ENCODE peak calls at places on chromosomes 4 and X, in four cellular contexts. M, E, B and V are unnamed samples.

GRCh38 chrX:22389544-22390243 is 117.0 kb downstream of the CBLL2 start:
- DNase-seq in E (no peak), M (no peak), B (no peak), V (no peak)

GRCh38 chrX:2710496-2710895 is 19.4 kb downstream of the CD99 start:
- DNase-seq in M (no peak), E (no peak), B (no peak), V (no peak)

GRCh38 chr4:53899544-53900274 is 164.7 kb downstream of the CHIC2 start:
- DNase-seq in E (no peak), B (no peak), M (no peak), V (no peak)

GRCh38 chrX:8084023-8084422 is 87.0 kb downstream of the VCX2 start:
- DNase-seq in E (no peak), B (no peak), M (no peak), V (peak)

GRCh38 chr4:77931452-77932135 is 69.0 kb downstream of the MRPL1 start:
- DNase-seq in M (no peak), E (no peak), B (no peak), V (no peak)

GRCh38 chr4:26208237-26208985 is 112.4 kb upstream of the RBPJ start:
- DNase-seq in M (no peak), E (no peak), B (no peak), V (no peak)

GRCh38 chr4:8198206-8198905 is 734 bp upstream of the SH3TC1 start:
- DNase-seq in B (no peak), M (no peak), E (no peak), V (no peak)

GRCh38 chrX:15570145-15570544 is 30.6 kb downstream of the ACE2 start:
- DNase-seq in M (no peak), E (no peak), B (no peak), V (peak)

GRCh38 chr4:138892483-138893386 is 122.8 kb upstream of the NOCT start:
- DNase-seq in M (no peak), E (no peak), B (no peak), V (no peak)

GRCh38 chr4:120052840-120053239 is 13.8 kb downstream of the MAD2L1 start:
- DNase-seq in B (no peak), M (no peak), E (no peak), V (no peak)

GRCh38 chr4:111678466-111678865 is 466.8 kb upstream of the FAM241A start:
- DNase-seq in B (no peak), E (no peak), M (no peak), V (no peak)

GRCh38 chr4:40648742-40649281 is 19.1 kb upstream of the RBM47 start:
- DNase-seq in B (no peak), E (no peak), M (no peak), V (no peak)

GRCh38 chrX:122625821-122626220 is 558.3 kb upstream of the GRIA3 start:
- DNase-seq in B (no peak), M (no peak), E (no peak), V (no peak)

GRCh38 chrX:132040066-132040465 is 17.0 kb downstream of the STK26 start:
- DNase-seq in M (no peak), B (no peak), E (no peak), V (no peak)

GRCh38 chr4:1086011-1086410 is 27.4 kb downstream of the RNF212 start:
- DNase-seq in M (no peak), E (no peak), B (no peak), V (no peak)

GRCh38 chrX:151543706-151544105 is 19.8 kb upstream of the PASD1 start:
- DNase-seq in B (peak), E (no peak), M (no peak), V (no peak)

GRCh38 chrX:97021680-97022079 is 138.0 kb downstream of the RPA4 start:
- DNase-seq in B (no peak), E (no peak), M (no peak), V (no peak)

GRCh38 chrX:125436855-125437254 is 117.2 kb downstream of the TEX13C start:
- DNase-seq in E (peak), B (no peak), M (no peak), V (no peak)

GRCh38 chr4:155703486-155704227 is 37.0 kb downstream of the GUCY1A1 start:
- DNase-seq in E (no peak), B (no peak), M (no peak), V (no peak)

DNA sequence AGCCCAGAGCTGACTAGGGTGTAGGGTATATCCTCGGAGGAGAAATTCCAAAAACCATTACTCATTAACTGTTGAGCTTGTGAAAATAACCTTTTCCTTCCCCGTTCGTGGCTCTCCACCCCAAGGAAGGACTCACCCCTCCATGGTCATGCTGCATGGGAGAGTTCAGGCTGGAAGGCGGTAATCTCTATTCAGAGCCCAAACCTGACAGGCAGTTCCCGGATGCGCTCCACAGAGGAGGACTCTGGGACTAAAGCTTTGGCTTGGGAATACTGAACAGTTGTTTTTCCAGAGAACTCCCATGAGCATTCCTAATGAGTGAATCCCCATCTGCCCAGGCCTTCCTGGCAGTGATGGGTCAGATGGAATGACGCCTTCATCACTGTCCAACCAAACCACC is 125.4 kb downstream of the BCOR start:
- DNase-seq in M (no peak), E (no peak), B (no peak), V (no peak)
- TF ChIP-seq JUND in M (no peak), E (no peak), B (no peak), V (no peak)

DNA sequence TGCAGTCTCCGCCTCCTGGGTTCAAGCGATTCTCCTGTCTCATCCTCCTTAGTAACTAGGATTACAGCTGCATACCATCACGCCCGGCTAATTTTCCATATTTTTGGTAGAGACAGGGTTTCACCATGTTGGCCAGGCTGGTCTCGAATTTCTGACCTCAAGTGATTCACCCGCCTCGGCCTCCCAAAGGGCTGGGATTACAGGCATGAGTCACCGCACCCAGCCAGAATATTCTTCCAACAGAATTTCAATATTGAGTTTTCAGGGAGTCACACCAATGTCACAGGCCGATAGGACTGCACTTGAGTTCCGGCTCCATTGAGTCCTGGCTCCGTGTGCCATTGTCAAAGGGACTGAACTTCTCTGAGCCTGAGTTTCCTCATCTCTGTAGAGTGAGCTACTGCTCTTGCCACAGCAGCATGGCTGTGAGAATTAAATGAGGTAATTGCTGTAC is 82.9 kb downstream of the CLCN4 start:
- DNase-seq in M (no peak), B (no peak), E (no peak), V (no peak)
- H3K27ac ChIP-seq in M (peak), B (no peak), E (no peak), V (no peak)

DNA sequence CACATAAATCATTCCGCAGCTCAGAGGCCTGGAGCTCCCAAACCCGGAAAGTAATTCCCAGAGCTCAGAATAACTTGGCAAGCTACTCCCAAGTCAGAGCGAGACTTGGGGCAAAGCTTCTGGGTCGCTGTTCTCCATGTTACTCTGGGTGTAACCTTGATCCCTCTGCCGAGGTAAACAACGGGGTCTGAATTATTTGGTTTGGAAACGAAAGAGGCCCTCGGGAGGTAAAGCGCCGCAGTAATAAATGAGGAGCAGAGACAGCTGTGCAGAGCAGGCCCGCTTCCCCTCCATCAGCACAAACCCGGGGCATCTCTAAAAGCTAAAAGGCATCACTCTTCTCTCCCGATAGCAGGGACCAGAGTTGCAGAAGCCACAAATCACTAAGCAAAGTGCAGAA is 561.6 kb downstream of the BCOR start:
- DNase-seq in E (no peak), B (no peak), M (no peak), V (no peak)
- TF ChIP-seq ELF1 in E (no peak), B (no peak), M (no peak), V (no peak)

DNA sequence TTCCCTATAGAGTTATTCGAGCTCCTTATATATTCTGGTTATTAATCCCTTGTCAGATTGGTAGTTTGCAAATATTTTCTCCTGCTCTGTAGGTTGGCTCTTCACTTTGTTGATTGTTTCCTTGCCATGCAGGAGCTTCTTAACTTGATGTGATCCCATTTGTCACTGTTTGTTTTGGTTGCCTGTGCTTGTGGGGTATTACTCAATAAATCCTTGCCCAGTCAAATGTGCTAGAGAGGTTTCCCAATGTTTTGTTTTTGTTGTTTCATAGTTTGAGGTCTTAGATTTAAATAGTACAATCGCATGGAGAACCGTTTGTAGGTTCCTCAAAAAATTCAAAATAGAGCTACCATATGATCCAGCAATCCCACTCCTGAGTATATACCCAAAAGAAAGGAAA is 2.3 kb upstream of the SYTL5 start:
- DNase-seq in M (no peak), E (no peak), B (no peak), V (no peak)
- TF ChIP-seq JUND in M (no peak), E (no peak), B (no peak), V (no peak)

GRCh38 chr4:146051724-146052396 is 113.2 kb upstream of the ZNF827 start:
- DNase-seq in M (no peak), E (no peak), B (no peak), V (no peak)
- H3K27ac ChIP-seq in M (no peak), E (no peak), B (no peak), V (no peak)

GRCh38 chr4:33133723-33134122 is 2413.6 kb downstream of the PCDH7 start:
- DNase-seq in E (no peak), M (no peak), B (no peak), V (no peak)

GRCh38 chr4:33134366-33134765 is 2414.2 kb downstream of the PCDH7 start:
- DNase-seq in M (no peak), E (no peak), B (no peak), V (no peak)
- TF ChIP-seq ELF1 in M (no peak), E (no peak), B (no peak), V (no peak)

GRCh38 chrX:149937881-149938426 is 337 bp downstream of the EOLA2 start:
- DNase-seq in E (no peak), M (no peak), B (no peak), V (no peak)
- TF ChIP-seq JUND in E (no peak), M (no peak), B (no peak), V (no peak)